ENCODE peak calls at places on chromosomes 7 and 10, in four cellular contexts. One of them, this sample, is unnamed.

GRCh38 chr7:94276797-94277196 is 117.9 kb upstream of the COL1A2 start:
- DNase-seq in GM12878: no peak
- DNase-seq in HepG2: no peak
- DNase-seq in K562: no peak
- DNase-seq in this sample: no peak

GRCh38 chr7:17095001-17095574 is 203.4 kb upstream of the AHR start:
- DNase-seq in GM12878: no peak
- DNase-seq in K562: no peak
- DNase-seq in HepG2: no peak
- DNase-seq in this sample: no peak

GRCh38 chr7:2019693-2020511 is 212.8 kb downstream of the MAD1L1 start:
- DNase-seq in K562: peak
- DNase-seq in HepG2: no peak
- DNase-seq in GM12878: no peak
- DNase-seq in this sample: no peak

GRCh38 chr7:130273863-130274262 is 7.2 kb downstream of the CPA2 start:
- DNase-seq in GM12878: no peak
- DNase-seq in HepG2: no peak
- DNase-seq in K562: no peak
- DNase-seq in this sample: no peak

GRCh38 chr7:134394046-134394445 is 64.9 kb downstream of the AKR1B1 start:
- DNase-seq in K562: no peak
- DNase-seq in HepG2: no peak
- DNase-seq in GM12878: no peak
- DNase-seq in this sample: no peak

GRCh38 chr7:43590862-43591550 is 8.1 kb downstream of the STK17A start:
- DNase-seq in HepG2: no peak
- DNase-seq in GM12878: peak
- DNase-seq in K562: no peak
- DNase-seq in this sample: no peak

GRCh38 chr7:82677493-82677892 is 233.9 kb upstream of the CACNA2D1 start:
- DNase-seq in GM12878: no peak
- DNase-seq in HepG2: no peak
- DNase-seq in K562: no peak
- DNase-seq in this sample: no peak

GRCh38 chr7:157125376-157126223 is 13.1 kb upstream of the UBE3C start:
- DNase-seq in GM12878: no peak
- DNase-seq in K562: no peak
- DNase-seq in HepG2: no peak
- DNase-seq in this sample: no peak

GRCh38 chr10:114266521-114266920 is 27.5 kb downstream of the VWA2 start:
- DNase-seq in K562: peak
- DNase-seq in HepG2: no peak
- DNase-seq in GM12878: no peak
- DNase-seq in this sample: no peak

GRCh38 chr10:33368086-33368485 is 33.6 kb upstream of the NRP1 start:
- DNase-seq in HepG2: no peak
- DNase-seq in K562: no peak
- DNase-seq in GM12878: no peak
- DNase-seq in this sample: no peak

GRCh38 chr10:121592155-121592890 is 5.9 kb downstream of the FGFR2 start:
- DNase-seq in HepG2: no peak
- DNase-seq in K562: no peak
- DNase-seq in GM12878: no peak
- DNase-seq in this sample: no peak

GRCh38 chr7:90824386-90825307 is 228.5 kb downstream of the CDK14 start:
- DNase-seq in K562: no peak
- DNase-seq in HepG2: no peak
- DNase-seq in GM12878: no peak
- DNase-seq in this sample: no peak

GRCh38 chr10:33327750-33328149 is 6.7 kb downstream of the NRP1 start:
- DNase-seq in HepG2: no peak
- DNase-seq in K562: no peak
- DNase-seq in GM12878: no peak
- DNase-seq in this sample: no peak

GRCh38 chr7:17185690-17186070 is 112.8 kb upstream of the AHR start:
- DNase-seq in HepG2: no peak
- DNase-seq in K562: no peak
- DNase-seq in GM12878: peak
- DNase-seq in this sample: no peak

GRCh38 chr10:112954974-112955735 is 5.1 kb downstream of the TCF7L2 start:
- DNase-seq in K562: no peak
- DNase-seq in HepG2: no peak
- DNase-seq in GM12878: no peak
- DNase-seq in this sample: no peak

GRCh38 chr10:51397695-51398094 is 301.7 kb downstream of the CSTF2T start:
- DNase-seq in HepG2: no peak
- DNase-seq in GM12878: no peak
- DNase-seq in K562: no peak
- DNase-seq in this sample: no peak

GRCh38 chr10:35934637-35934995 is 292.5 kb upstream of the FZD8 start:
- DNase-seq in K562: no peak
- DNase-seq in HepG2: no peak
- DNase-seq in GM12878: no peak
- DNase-seq in this sample: no peak

GRCh38 chr7:20364815-20365214 is 34.1 kb downstream of the ITGB8 start:
- DNase-seq in GM12878: no peak
- DNase-seq in HepG2: no peak
- DNase-seq in K562: no peak
- DNase-seq in this sample: no peak

GRCh38 chr7:41027428-41028115 is 675.3 kb downstream of the INHBA start:
- DNase-seq in K562: no peak
- DNase-seq in GM12878: no peak
- DNase-seq in HepG2: no peak
- DNase-seq in this sample: no peak

GRCh38 chr7:158931899-158932298 is 75.5 kb downstream of the DYNC2I1 start:
- DNase-seq in GM12878: no peak
- DNase-seq in K562: no peak
- DNase-seq in HepG2: no peak
- DNase-seq in this sample: no peak

GRCh38 chr10:76553700-76554470 is 1083.7 kb downstream of the KCNMA1 start:
- DNase-seq in K562: no peak
- DNase-seq in HepG2: no peak
- DNase-seq in GM12878: no peak
- DNase-seq in this sample: no peak

GRCh38 chr10:11509036-11509435 is 102.4 kb downstream of the USP6NL start:
- DNase-seq in GM12878: no peak
- DNase-seq in HepG2: no peak
- DNase-seq in K562: no peak
- DNase-seq in this sample: no peak

DNA sequence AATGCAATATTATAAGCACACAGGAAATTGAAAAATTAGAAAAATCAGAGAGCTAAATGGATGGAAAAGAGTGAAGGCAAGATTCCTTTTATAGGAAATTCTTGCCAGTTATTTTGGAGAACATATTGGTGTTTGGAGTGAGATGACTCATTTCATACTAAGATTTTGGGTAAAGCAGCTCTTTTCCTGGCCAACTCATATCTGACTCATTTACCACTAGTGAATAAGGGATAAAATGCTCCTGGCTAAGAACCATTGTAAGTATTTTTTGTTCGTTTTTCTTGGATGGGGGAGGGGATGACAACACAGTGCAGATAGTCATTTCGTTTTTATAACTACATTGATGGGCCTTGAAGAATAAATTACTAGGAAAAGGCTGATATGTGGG is 139.3 kb downstream of the TWIST1 start:
- DNase-seq in GM12878: no peak
- DNase-seq in K562: no peak
- DNase-seq in HepG2: no peak
- DNase-seq in this sample: no peak
- TF ChIP-seq CREB1 in GM12878: no peak
- TF ChIP-seq CREB1 in K562: no peak
- TF ChIP-seq CREB1 in HepG2: no peak
- TF ChIP-seq CREB1 in this sample: no peak

DNA sequence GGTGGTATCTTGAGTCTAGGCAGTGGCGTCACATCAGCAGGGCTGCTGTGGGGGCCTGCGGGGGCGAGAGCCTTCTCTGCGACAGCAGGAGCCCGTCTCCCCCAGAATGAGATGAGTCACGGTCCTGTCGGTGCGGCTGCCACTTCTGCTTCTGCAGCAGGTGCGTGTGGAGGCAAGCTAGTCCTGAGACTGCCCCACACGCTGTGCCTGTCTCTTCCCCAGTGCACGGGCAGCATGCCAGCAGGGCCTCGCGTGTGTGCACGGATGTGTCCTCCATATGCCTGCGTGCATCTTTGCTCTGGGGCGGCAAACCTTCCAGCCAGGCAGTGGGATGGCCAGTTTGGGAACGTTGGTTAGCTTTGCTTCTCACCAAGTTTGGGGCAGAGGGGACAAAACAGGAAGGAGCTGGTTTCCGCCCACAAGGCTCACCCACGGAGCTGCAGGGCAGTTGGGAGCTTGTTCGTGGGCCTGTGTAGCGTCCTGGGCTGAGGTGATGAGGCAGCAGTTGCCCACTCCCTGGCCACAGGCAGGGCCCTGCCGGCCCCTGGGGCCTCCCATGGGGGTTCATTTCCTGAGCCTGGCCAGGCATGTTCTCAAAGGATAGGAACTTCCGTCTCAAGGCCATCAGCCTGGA is 60.8 kb upstream of the PPIF start:
- DNase-seq in GM12878: peak
- DNase-seq in HepG2: no peak
- DNase-seq in K562: peak
- DNase-seq in this sample: no peak
- H3K9ac ChIP-seq in GM12878: peak
- H3K9ac ChIP-seq in HepG2: no peak
- H3K9ac ChIP-seq in K562: peak
- H3K9ac ChIP-seq in this sample: no peak

DNA sequence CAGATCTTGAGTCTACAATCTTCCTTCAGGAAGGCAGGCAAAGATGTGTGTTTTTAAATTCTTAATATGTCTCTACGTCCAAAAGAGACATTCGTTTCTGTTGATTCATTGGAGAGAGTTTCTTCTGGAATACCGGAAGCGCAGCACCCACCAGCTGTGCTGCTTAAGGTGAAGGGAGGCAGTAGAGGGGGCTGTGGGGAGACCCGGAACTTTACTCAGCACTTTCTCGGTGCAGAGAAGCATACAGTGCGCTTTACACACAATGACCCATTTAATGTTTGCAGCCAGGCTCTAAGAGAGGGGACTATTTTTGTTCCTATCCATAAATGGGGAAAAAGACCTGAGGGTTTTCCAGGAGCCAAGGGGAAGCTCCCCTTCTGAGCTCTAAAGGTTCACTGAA is 160.2 kb upstream of the PITRM1 start:
- DNase-seq in HepG2: no peak
- DNase-seq in GM12878: no peak
- DNase-seq in K562: no peak
- DNase-seq in this sample: no peak
- TF ChIP-seq CREB1 in HepG2: no peak
- TF ChIP-seq CREB1 in GM12878: no peak
- TF ChIP-seq CREB1 in K562: no peak
- TF ChIP-seq CREB1 in this sample: no peak

GRCh38 chr10:74328388-74328787 is 177.4 kb downstream of the ADK start:
- DNase-seq in K562: peak
- DNase-seq in GM12878: no peak
- DNase-seq in HepG2: no peak
- DNase-seq in this sample: no peak
- H3K9ac ChIP-seq in K562: no peak
- H3K9ac ChIP-seq in GM12878: no peak
- H3K9ac ChIP-seq in HepG2: no peak
- H3K9ac ChIP-seq in this sample: no peak

DNA sequence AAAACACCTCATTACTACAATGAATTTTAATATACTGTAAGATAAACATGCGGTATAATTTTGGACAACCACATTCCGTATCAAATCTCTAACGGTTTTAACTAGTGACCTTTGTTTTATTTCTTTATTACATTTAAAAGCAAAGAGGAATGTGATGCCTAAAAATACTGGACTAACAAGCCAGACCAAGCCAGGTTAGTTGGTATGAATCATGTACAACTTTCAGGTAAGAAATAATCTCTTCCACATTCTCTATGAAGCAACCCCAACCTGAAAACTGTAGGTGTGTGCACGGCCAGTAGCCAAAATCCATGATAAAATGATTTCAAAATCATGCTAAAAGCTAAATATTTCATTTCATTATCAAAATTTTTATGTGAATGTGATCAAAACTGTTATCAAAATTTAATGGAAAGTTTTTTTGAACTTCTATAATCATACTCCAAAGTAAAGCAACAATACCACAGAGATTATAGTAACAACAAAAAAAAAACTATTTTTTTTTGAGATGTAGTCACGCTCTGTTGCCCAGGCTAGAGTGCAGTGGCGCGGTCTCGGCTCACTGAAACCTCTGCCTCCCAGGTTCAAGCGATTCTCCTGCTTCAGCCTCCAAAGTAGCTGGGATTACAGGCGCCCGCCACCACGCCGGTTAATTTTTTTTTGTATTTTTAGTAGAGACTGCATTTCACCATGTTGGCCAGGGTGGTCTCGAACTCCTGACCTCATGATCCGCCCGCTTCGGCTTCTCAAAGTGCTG is 127.2 kb downstream of the NRBF2 start:
- DNase-seq in GM12878: no peak
- DNase-seq in K562: no peak
- DNase-seq in HepG2: no peak
- DNase-seq in this sample: no peak
- TF ChIP-seq CREB1 in GM12878: no peak
- TF ChIP-seq CREB1 in K562: no peak
- TF ChIP-seq CREB1 in HepG2: no peak
- TF ChIP-seq CREB1 in this sample: no peak

This sample was measured in H1.